ENCODE peak calls at places on chromosome 20, in eight cellular contexts. J is CD8-positive, alpha-beta memory T cell; C is cardiac muscle cell; W is ascending aorta; Y is body of pancreas; N is effector memory CD4-positive, alpha-beta T cell; I is psoas muscle; O is kidney. V is an unnamed sample.

GRCh38 chr20:51095755-51096509 is 73.0 kb upstream of the KCNG1 start:
- DNase-seq in N (no peak), J (no peak), O (no peak), C (no peak), Y (no peak), W (no peak), I (no peak), V (no peak)

GRCh38 chr20:32779500-32780215 is 17.5 kb downstream of the DNMT3B start:
- DNase-seq in Y (no peak), N (no peak), O (no peak), J (no peak), C (no peak), W (no peak), I (no peak), V (no peak)

GRCh38 chr20:48236485-48237055 is 451.3 kb upstream of the SULF2 start:
- DNase-seq in N (no peak), O (no peak), C (no peak), I (no peak), Y (no peak), W (peak; percentile 22), J (no peak), V (no peak)

GRCh38 chr20:56590888-56591287 is 38.2 kb upstream of the TFAP2C start:
- DNase-seq in O (no peak), I (no peak), C (no peak), N (no peak), W (no peak), Y (no peak), J (no peak), V (no peak)

GRCh38 chr20:12902992-12903391 is 105.8 kb upstream of the SPTLC3 start:
- DNase-seq in N (no peak), J (no peak), Y (no peak), O (no peak), W (no peak), C (no peak), I (no peak), V (no peak)

GRCh38 chr20:11067359-11067758 is 393.6 kb upstream of the JAG1 start:
- DNase-seq in J (no peak), Y (no peak), N (no peak), O (no peak), C (peak; percentile 45), I (no peak), W (no peak), V (no peak)

GRCh38 chr20:61881861-61882260 is 183.8 kb downstream of the TAF4 start:
- DNase-seq in W (no peak), J (no peak), C (no peak), O (no peak), I (no peak), Y (no peak), N (no peak), V (peak; percentile 7)

GRCh38 chr20:45254867-45255266 is 503 bp upstream of the SLPI start:
- DNase-seq in C (no peak), Y (peak; percentile 21), N (no peak), O (no peak), W (no peak), J (no peak), I (no peak), V (no peak)

DNA sequence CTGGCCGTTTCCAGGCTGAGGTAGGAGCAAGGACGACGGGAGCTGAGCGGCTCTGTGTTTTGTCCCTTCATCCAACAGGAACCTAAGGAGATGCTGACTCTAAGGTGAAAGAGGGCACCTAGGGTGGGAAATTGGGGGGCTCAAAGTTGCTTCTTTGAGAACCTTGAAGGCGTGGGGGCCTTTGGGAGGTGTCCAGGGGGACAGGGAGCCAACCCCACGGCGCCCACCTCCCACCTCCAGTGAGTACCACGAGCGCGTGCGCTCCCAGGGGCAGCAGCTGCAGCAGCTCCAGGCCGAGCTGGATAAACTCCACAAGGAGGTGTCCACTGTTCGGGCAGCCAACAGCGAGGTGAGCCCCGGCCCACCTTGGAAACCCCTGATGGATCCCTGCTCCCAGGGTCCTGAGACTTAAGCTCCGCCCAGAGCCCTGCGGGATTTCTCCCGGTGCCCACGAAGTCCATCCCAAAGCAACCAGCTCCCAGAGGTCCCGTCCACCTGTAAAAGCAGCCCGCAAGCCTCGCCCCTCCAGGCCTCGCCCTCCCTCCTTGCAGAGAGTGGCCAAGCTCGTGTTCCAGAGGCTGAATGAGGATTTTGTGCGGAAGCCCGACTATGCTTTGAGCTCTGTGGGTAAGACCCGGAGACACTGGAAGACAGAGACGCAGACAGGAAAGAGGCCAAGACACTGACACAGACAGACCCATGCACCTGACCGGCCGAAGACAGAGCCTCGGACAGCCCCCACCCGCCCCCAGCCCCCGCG is 2.9 kb downstream of the SPAG4 start:
- DNase-seq in W (no peak), O (peak; percentile 81), Y (peak; percentile 16), C (peak; percentile 23), I (no peak), N (no peak), J (no peak), V (peak; percentile 40)
- H3K27ac ChIP-seq in W (peak overlapping the region; percentile 75), O (no peak overlapping the region), Y (peak overlapping the region; percentile 90), C (peak overlapping the region; percentile 66), I (peak overlapping the region; percentile 36), N (no peak overlapping the region), J (peak overlapping the region; percentile 67), V (no peak overlapping the region)

GRCh38 chr20:1951436-1952115 is 42.3 kb downstream of the PDYN start:
- DNase-seq in C (no peak), Y (no peak), I (no peak), N (no peak), O (no peak), J (no peak), W (no peak), V (no peak)

GRCh38 chr20:1949711-1950110 is 44.1 kb downstream of the PDYN start:
- DNase-seq in N (no peak), Y (no peak), O (no peak), J (no peak), W (peak; percentile 44), I (no peak), C (no peak), V (no peak)

GRCh38 chr20:1952737-1953530 is 40.9 kb downstream of the PDYN start:
- DNase-seq in O (no peak), Y (no peak), I (no peak), N (no peak), J (no peak), C (no peak), W (no peak), V (no peak)

GRCh38 chr20:1949306-1949705 is 44.6 kb downstream of the PDYN start:
- DNase-seq in J (no peak), I (no peak), N (no peak), Y (no peak), O (no peak), C (no peak), W (peak; percentile 25), V (no peak)

GRCh38 chr20:1950836-1951235 is 43.0 kb downstream of the PDYN start:
- DNase-seq in W (peak; percentile 60), Y (no peak), I (no peak), O (no peak), C (no peak), J (no peak), N (no peak), V (no peak)
- H3K4me1 ChIP-seq in W (no peaks in the 10 kb centered on the region), Y (peaks cover 4% of the 10 kb centered on the region), I (peaks cover 14% of the 10 kb centered on the region), O (no peaks in the 10 kb centered on the region), C (peaks cover 53% of the 10 kb centered on the region), J (no peaks in the 10 kb centered on the region), N (no peaks in the 10 kb centered on the region), V (no peaks in the 10 kb centered on the region)

GRCh38 chr20:49607568-49607967 is 39.6 kb upstream of the PTGIS start:
- DNase-seq in Y (no peak), J (no peak), N (no peak), I (peak; percentile 0), W (no peak), C (no peak), O (peak; percentile 1), V (no peak)

GRCh38 chr20:49614338-49615050 is 46.6 kb upstream of the PTGIS start:
- DNase-seq in C (no peak), J (no peak), N (no peak), O (no peak), I (peak; percentile 0), Y (no peak), W (no peak), V (no peak)

GRCh38 chr20:49612127-49612738 is 44.3 kb upstream of the PTGIS start:
- DNase-seq in W (no peak), O (peak; percentile 66), Y (peak; percentile 63), J (no peak), N (no peak), C (no peak), I (peak; percentile 70), V (peak; percentile 72)

GRCh38 chr20:49610701-49611538 is 43.0 kb upstream of the PTGIS start:
- DNase-seq in I (peak; percentile 80), W (no peak), Y (peak; percentile 80), C (peak; percentile 82), J (peak; percentile 70), N (peak; percentile 62), O (peak; percentile 88), V (peak; percentile 90)

DNA sequence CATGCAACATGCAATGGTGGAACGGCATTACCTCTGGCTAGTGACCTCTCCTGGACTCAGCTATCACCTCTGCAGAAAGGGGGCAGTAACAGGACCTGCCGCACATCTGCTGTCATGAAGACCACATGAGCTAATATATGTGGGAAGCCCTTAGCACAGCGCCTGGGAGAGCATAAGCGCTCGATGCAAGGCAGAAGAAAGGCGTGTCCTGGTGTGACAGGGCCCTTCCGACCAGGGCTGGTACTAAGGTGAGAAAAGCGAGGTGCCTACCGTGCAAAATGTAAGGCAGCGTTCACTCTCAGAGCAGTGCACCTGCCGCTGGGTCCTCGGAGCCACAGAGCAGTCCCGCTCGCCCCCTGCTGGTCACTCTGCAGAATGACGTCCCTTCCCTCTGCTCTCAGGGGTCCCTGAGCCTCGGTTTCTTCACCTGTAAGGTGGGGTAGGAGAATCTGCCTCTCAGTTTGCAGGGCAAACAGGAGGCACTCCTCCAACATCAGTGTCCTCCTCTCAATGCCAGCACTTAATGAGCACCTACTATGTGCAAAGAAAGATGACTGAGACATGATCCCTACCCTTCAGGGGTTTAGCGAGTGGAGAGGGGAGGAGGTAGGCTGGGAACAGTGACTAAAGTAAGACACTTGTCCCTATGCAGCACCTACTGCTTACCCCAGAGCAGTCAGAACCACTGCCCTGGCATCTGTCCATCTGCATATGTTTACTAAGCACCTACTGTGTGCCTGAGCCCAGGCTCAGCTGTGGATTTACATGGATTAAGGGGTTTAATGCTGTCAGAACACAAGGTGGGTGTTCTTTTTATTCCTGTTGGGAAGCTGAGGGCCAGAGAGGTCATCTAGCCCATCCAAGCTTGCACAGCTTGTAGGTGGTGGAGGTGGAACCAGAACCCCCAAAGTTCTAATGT is 41.1 kb upstream of the PTGIS start:
- DNase-seq in O (peak; percentile 82), W (peak; percentile 78), N (peak; percentile 55), I (peak; percentile 54), Y (peak; percentile 78), J (peak; percentile 60), C (peak; percentile 80), V (peak; percentile 79)
- H3K27ac ChIP-seq in O (no peak overlapping the region), W (no peak overlapping the region), N (no peak overlapping the region), I (no peak overlapping the region), Y (no peak overlapping the region), J (no peak overlapping the region), C (no peak overlapping the region), V (no peak overlapping the region)

GRCh38 chr20:8272758-8273157 is 140.7 kb downstream of the PLCB1 start:
- DNase-seq in O (no peak), J (no peak), Y (no peak), C (no peak), I (no peak), N (no peak), W (no peak), V (no peak)
- H3K4me1 ChIP-seq in O (no peaks in the 10 kb centered on the region), J (no peaks in the 10 kb centered on the region), Y (peaks cover 15% of the 10 kb centered on the region), C (no peaks in the 10 kb centered on the region), I (no peaks in the 10 kb centered on the region), N (no peaks in the 10 kb centered on the region), W (no peaks in the 10 kb centered on the region), V (no peaks in the 10 kb centered on the region)

V was measured in right cardiac atrium.